ENCODE peak calls at places on chromosomes 13 and 19, in four cellular contexts. B is activated CD4-positive, alpha-beta T cell treated with anti-CD3 and anti-CD28 coated beads for 24 hours; V is ACHN; T is stimulated activated CD4-positive, alpha-beta T cell treated with anti-CD3 and anti-CD28 coated beads, Interleukin-12 subunit alpha, Interleukin-12 subunit beta, amount 100 ng/mL, for 24 hours. E is an unnamed sample.

GRCh38 chr19:33868821-33869412 is 72.2 kb downstream of the KCTD15 start:
- DNase-seq in B (no peak), V (no peak), T (no peak), E (no peak)

GRCh38 chr13:46801831-46802230 is 4.9 kb upstream of the ESD start:
- DNase-seq in B (no peak), V (no peak), T (no peak), E (no peak)

GRCh38 chr19:41997121-41997850 is 3.3 kb upstream of the ATP1A3 start:
- DNase-seq in B (no peak), V (peak; percentile 48), T (no peak), E (no peak)

GRCh38 chr19:29526730-29527499 is 1.1 kb downstream of the VSTM2B start:
- DNase-seq in B (no peak), V (no peak), T (peak; percentile 20), E (no peak)

GRCh38 chr19:21922276-21922675 is 86.3 kb upstream of the ZNF43 start:
- DNase-seq in B (no peak), V (no peak), T (no peak), E (no peak)

GRCh38 chr13:42007844-42008243 is 40.6 kb upstream of the DGKH start:
- DNase-seq in B (no peak), V (no peak), T (no peak), E (no peak)

GRCh38 chr13:49630580-49630979 is 2.3 kb downstream of the ARL11 start:
- DNase-seq in B (no peak), V (no peak), T (no peak), E (no peak)

GRCh38 chr13:32314968-32315254 is 252 bp downstream of the ZAR1L start:
- DNase-seq in B (peak; percentile 43), V (peak; percentile 36), T (peak; percentile 31), E (peak; percentile 9)

GRCh38 chr13:33518442-33518841 is 232.9 kb upstream of the STARD13 start:
- DNase-seq in B (no peak), V (no peak), T (no peak), E (no peak)

GRCh38 chr13:93786846-93787245 is 560.2 kb downstream of the GPC6 start:
- DNase-seq in B (no peak), V (no peak), T (no peak), E (no peak)

GRCh38 chr19:54707932-54708331 is 16.3 kb upstream of the KIR3DL3 start:
- DNase-seq in B (no peak), V (no peak), T (no peak), E (no peak)

GRCh38 chr19:39362682-39363657 is 20.7 kb downstream of the SAMD4B start:
- DNase-seq in B (no peak), V (peak; percentile 27), T (no peak), E (no peak)

GRCh38 chr19:38780443-38780842 is 7.1 kb upstream of the LGALS7 start:
- DNase-seq in B (no peak), V (no peak), T (no peak), E (no peak)

GRCh38 chr13:113273856-113274590 is 23.0 kb upstream of the LAMP1 start:
- DNase-seq in B (no peak), V (peak; percentile 83), T (no peak), E (no peak)

GRCh38 chr19:44808463-44809371 is at the start of gene BCAM:
- DNase-seq in B (no peak), V (peak; percentile 84), T (no peak), E (no peak)

GRCh38 chr13:63516124-63516523 is 2100.5 kb upstream of the PCDH20 start:
- DNase-seq in B (no peak), V (no peak), T (no peak), E (no peak)

GRCh38 chr19:56071151-56071550 is 49.9 kb downstream of the ZNF787 start:
- DNase-seq in B (no peak), V (no peak), T (no peak), E (no peak)

GRCh38 chr13:98672947-98673545 is 79.4 kb downstream of the SLC15A1 start:
- DNase-seq in B (peak; percentile 24), V (peak; percentile 61), T (peak; percentile 20), E (peak; percentile 39)

GRCh38 chr13:84136582-84136981 is 254.3 kb upstream of the SLITRK1 start:
- DNase-seq in B (no peak), V (no peak), T (no peak), E (no peak)

GRCh38 chr13:101127741-101128353 is 288.5 kb downstream of the NALCN start:
- DNase-seq in B (no peak), V (peak; percentile 36), T (no peak), E (peak; percentile 55)

GRCh38 chr19:44856438-44857083 is 10.5 kb downstream of the NECTIN2 start:
- DNase-seq in B (no peak), V (no peak), T (no peak), E (no peak)

GRCh38 chr19:40302224-40303011 is 17.3 kb upstream of the AKT2 start:
- DNase-seq in B (no peak), V (no peak), T (no peak), E (no peak)

GRCh38 chr13:101875091-101875490 is 422.6 kb downstream of the ITGBL1 start:
- DNase-seq in B (no peak), V (no peak), T (no peak), E (no peak)

GRCh38 chr13:41231786-41232185 is 31.6 kb downstream of the MTRF1 start:
- DNase-seq in B (no peak), V (no peak), T (no peak), E (no peak)

GRCh38 chr13:97879646-97880297 is 73.7 kb upstream of the IPO5 start:
- DNase-seq in B (no peak), V (peak; percentile 64), T (no peak), E (no peak)

GRCh38 chr19:29083863-29084262 is 129.1 kb downstream of the UQCRFS1 start:
- DNase-seq in B (no peak), V (no peak), T (no peak), E (no peak)

GRCh38 chr13:40208517-40208916 is 457.9 kb downstream of the FOXO1 start:
- DNase-seq in B (no peak), V (no peak), T (no peak), E (no peak)

GRCh38 chr19:7705387-7706187 is 3.7 kb upstream of the FCER2 start:
- DNase-seq in B (peak; percentile 60), V (no peak), T (peak; percentile 76), E (no peak)

GRCh38 chr19:39557791-39558622 is 18.0 kb upstream of the EID2 start:
- DNase-seq in B (no peak), V (no peak), T (no peak), E (no peak)

GRCh38 chr19:41688098-41688497 is at the start of gene CEACAM7:
- DNase-seq in B (no peak), V (no peak), T (no peak), E (no peak)

GRCh38 chr19:32688315-32688714 is 3.3 kb upstream of the NUDT19 start:
- DNase-seq in B (no peak), V (no peak), T (no peak), E (no peak)

GRCh38 chr19:20078696-20079095 is 896 bp downstream of the ZNF90 start:
- DNase-seq in B (no peak), V (no peak), T (peak; percentile 2), E (no peak)

GRCh38 chr13:52048516-52048915 is 24.0 kb downstream of the UTP14C start:
- DNase-seq in B (no peak), V (no peak), T (no peak), E (no peak)

GRCh38 chr19:45306522-45307027 is 16.1 kb downstream of the CKM start:
- DNase-seq in B (no peak), V (no peak), T (no peak), E (no peak)

GRCh38 chr19:33654840-33655508 is 33.2 kb downstream of the CHST8 start:
- DNase-seq in B (no peak), V (no peak), T (no peak), E (no peak)

GRCh38 chr13:111289251-111289650 is 31.2 kb upstream of the TEX29 start:
- DNase-seq in B (no peak), V (no peak), T (no peak), E (no peak)

GRCh38 chr19:16559896-16560295 is 12.3 kb downstream of the SLC35E1 start:
- DNase-seq in B (no peak), V (no peak), T (no peak), E (no peak)

GRCh38 chr13:95463516-95463915 is 89.0 kb upstream of the CLDN10 start:
- DNase-seq in B (no peak), V (no peak), T (no peak), E (no peak)